ENCODE peak calls at places on chromosomes 13 and 19, in six cellular contexts. I is CD8-positive, alpha-beta T cell; S is aorta; T is cardiac muscle cell; R is effector memory CD4-positive, alpha-beta T cell; C is mesenchymal stem cell. M is an unnamed sample.

GRCh38 chr19:28889941-28890645 is 322.9 kb downstream of the UQCRFS1 start:
- DNase-seq in I (no peak), S (no peak), T (no peak), R (no peak), C (no peak), M (no peak)

GRCh38 chr13:110287031-110287828 is 19.7 kb downstream of the COL4A1 start:
- DNase-seq in I (no peak), S (no peak), T (peak; percentile 28), R (no peak), C (no peak), M (no peak)

GRCh38 chr13:73876323-73876722 is 257.9 kb downstream of the KLF12 start:
- DNase-seq in I (no peak), S (no peak), T (no peak), R (no peak), C (no peak), M (no peak)

GRCh38 chr19:43749152-43749551 is 5.6 kb downstream of the SMG9 start:
- DNase-seq in I (no peak), S (no peak), T (no peak), R (no peak), C (no peak), M (no peak)

GRCh38 chr13:41054212-41054877 is 7.0 kb upstream of the WBP4 start:
- DNase-seq in I (no peak), S (no peak), T (peak; percentile 57), R (no peak), C (peak; percentile 67), M (peak; percentile 50)

GRCh38 chr13:40187836-40188591 is 478.4 kb downstream of the FOXO1 start:
- DNase-seq in I (no peak), S (no peak), T (no peak), R (peak; percentile 19), C (no peak), M (no peak)

GRCh38 chr19:18294467-18294864 is 13.0 kb upstream of the JUND start:
- DNase-seq in I (peak; percentile 84), S (peak; percentile 82), T (no peak), R (peak; percentile 88), C (no peak), M (no peak)

GRCh38 chr13:114261328-114261965 is 20.0 kb upstream of the UPF3A start:
- DNase-seq in I (no peak), S (no peak), T (peak; percentile 43), R (no peak), C (no peak), M (no peak)

GRCh38 chr13:26721251-26721939 is 39.2 kb downstream of the GPR12 start:
- DNase-seq in I (no peak), S (peak; percentile 53), T (no peak), R (no peak), C (no peak), M (peak; percentile 90)

GRCh38 chr19:7989071-7989575 is 16.3 kb downstream of the ELAVL1 start:
- DNase-seq in I (no peak), S (no peak), T (no peak), R (no peak), C (no peak), M (no peak)

GRCh38 chr13:46567671-46568070 is 14.7 kb downstream of the LRCH1 start:
- DNase-seq in I (no peak), S (no peak), T (no peak), R (no peak), C (no peak), M (no peak)

GRCh38 chr19:18107235-18108083 is 9.9 kb downstream of the MAST3 start:
- DNase-seq in I (no peak), S (no peak), T (no peak), R (no peak), C (no peak), M (no peak)

GRCh38 chr13:114034481-114034891 is 60.6 kb upstream of the C13orf46 start:
- DNase-seq in I (no peak), S (no peak), T (no peak), R (no peak), C (no peak), M (no peak)

GRCh38 chr19:39846678-39847486 is 703 bp upstream of the FBL start:
- DNase-seq in I (no peak), S (no peak), T (peak; percentile 31), R (no peak), C (no peak), M (no peak)

GRCh38 chr19:33429891-33430673 is 56.6 kb downstream of the CEBPG start:
- DNase-seq in I (no peak), S (peak; percentile 33), T (no peak), R (peak; percentile 23), C (no peak), M (peak; percentile 14)

GRCh38 chr19:40607311-40607871 is 6.2 kb downstream of the LTBP4 start:
- DNase-seq in I (no peak), S (no peak), T (no peak), R (no peak), C (no peak), M (no peak)

GRCh38 chr13:21948781-21949474 is 278.1 kb downstream of the FGF9 start:
- DNase-seq in I (no peak), S (no peak), T (no peak), R (no peak), C (no peak), M (peak; percentile 44)

GRCh38 chr13:50452761-50453160 is 390.7 kb downstream of the DLEU7 start:
- DNase-seq in I (no peak), S (no peak), T (no peak), R (no peak), C (no peak), M (no peak)

GRCh38 chr19:49408816-49409440 is 14.3 kb downstream of the PTH2 start:
- DNase-seq in I (no peak), S (no peak), T (no peak), R (no peak), C (no peak), M (no peak)

GRCh38 chr13:75442736-75443234 is 39.2 kb downstream of the TBC1D4 start:
- DNase-seq in I (no peak), S (no peak), T (no peak), R (no peak), C (peak; percentile 27), M (no peak)

GRCh38 chr13:75437582-75438318 is 44.2 kb downstream of the TBC1D4 start:
- DNase-seq in I (no peak), S (no peak), T (peak; percentile 71), R (no peak), C (peak; percentile 63), M (no peak)

GRCh38 chr13:75443356-75443958 is 38.5 kb downstream of the TBC1D4 start:
- DNase-seq in I (no peak), S (no peak), T (no peak), R (no peak), C (no peak), M (no peak)

GRCh38 chr13:75444016-75444415 is 38.0 kb downstream of the TBC1D4 start:
- DNase-seq in I (no peak), S (no peak), T (no peak), R (no peak), C (no peak), M (no peak)

DNA sequence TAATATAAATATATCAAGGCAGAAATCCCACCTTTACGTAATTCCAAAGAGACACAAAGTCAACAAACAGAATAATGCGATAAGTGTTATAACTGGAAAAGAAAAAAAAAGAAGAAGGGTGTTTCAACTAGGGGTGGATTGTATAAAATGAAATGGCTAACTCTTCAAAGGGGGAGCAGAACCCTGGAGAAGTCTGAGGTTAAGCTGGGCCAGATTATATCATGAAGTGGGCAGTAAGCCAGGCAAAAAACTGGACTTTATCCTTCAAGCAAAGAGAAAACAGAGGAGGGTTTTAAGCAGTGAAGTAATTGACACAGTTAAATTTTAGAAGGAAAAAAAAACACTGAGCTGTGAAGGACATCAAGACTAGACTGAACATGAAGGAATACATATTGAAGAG is 41.9 kb downstream of the TBC1D4 start:
- DNase-seq in I (no peak), S (no peak), T (no peak), R (no peak), C (no peak), M (no peak)
- H3K27ac ChIP-seq in I (no peak overlapping the region), S (no peak overlapping the region), T (peak overlapping the region; percentile 47), R (no peak overlapping the region), C (no peak overlapping the region), M (no peak overlapping the region)

DNA sequence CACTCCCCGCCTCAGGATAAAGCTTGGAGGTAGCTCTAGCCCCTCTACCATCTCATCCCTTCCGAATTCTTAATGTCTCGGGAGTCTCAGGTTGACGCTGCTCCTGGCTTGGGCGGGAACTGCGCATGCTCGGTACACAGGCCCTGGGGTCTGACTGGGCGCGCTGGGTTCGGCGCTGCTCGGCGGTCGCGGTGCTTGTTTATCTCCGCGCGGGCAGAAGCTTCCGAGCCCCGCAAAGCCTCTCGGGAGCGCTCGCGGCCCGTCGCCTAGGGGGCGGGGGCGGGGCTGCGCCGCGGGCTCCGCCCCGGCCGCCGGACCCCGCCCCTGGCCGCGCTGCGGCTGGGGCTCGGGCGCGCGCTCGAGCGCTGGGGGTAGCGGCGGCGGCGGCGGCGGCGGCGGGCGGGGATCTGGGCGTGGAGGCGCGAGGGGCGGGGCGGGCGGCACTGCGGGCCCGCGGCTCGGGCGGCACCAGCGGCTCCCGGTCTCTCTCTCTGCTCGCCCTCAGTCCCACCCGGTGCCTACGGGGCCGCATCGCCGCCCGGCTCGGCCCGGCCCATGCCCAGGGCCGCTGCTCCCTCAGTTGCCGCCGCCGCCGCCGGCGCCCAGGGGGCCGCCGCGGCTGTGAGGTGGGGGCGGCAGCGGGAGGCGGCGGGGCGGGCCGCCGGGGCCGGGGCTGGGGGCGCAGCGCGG is at the start of gene RAP2A:
- DNase-seq in I (peak; percentile 77), S (peak; percentile 95), T (peak; percentile 97), R (peak; percentile 84), C (peak; percentile 93), M (peak; percentile 93)
- H3K4me3 ChIP-seq in I (peak within 1 kb of the TSS; percentile 100), S (peak within 1 kb of the TSS; percentile 91), T (peak within 1 kb of the TSS; percentile 92), R (peak within 1 kb of the TSS; percentile 81), C (peak within 1 kb of the TSS; percentile 87), M (peak within 1 kb of the TSS; percentile 95)

GRCh38 chr19:21087871-21088270 is 5.9 kb downstream of the ZNF714 start:
- DNase-seq in I (no peak), S (no peak), T (peak; percentile 20), R (no peak), C (no peak), M (no peak)
- H3K27ac ChIP-seq in I (no peak overlapping the region), S (no peak overlapping the region), T (no peak overlapping the region), R (no peak overlapping the region), C (no peak overlapping the region), M (no peak overlapping the region)

GRCh38 chr19:37931941-37932655 is 25.1 kb downstream of the SIPA1L3 start:
- DNase-seq in I (no peak), S (peak; percentile 77), T (peak; percentile 61), R (no peak), C (peak; percentile 86), M (no peak)
- H3K4me3 ChIP-seq in I (no peak overlapping the region), S (no peak overlapping the region), T (no peak overlapping the region), R (no peak overlapping the region), C (peak overlapping the region; percentile 23), M (no peak overlapping the region)